ENCODE peak calls at places on chromosome 1, in eight cellular contexts. One of them, this sample, is unnamed.

GRCh38 chr1:28313710-28314510 is 14.9 kb upstream of the MED18 start:
- DNase-seq in right lobe of liver: peak
- DNase-seq in HCT116: peak
- DNase-seq in A549: peak
- DNase-seq in testis: no peak
- DNase-seq in lower leg skin: no peak
- DNase-seq in IMR-90: peak
- DNase-seq in body of pancreas: peak
- DNase-seq in this sample: peak

GRCh38 chr1:176693697-176694329 is 230.8 kb downstream of the PAPPA2 start:
- DNase-seq in IMR-90: peak
- DNase-seq in body of pancreas: no peak
- DNase-seq in lower leg skin: no peak
- DNase-seq in HCT116: no peak
- DNase-seq in testis: no peak
- DNase-seq in right lobe of liver: no peak
- DNase-seq in A549: no peak
- DNase-seq in this sample: no peak

GRCh38 chr1:12708956-12709555 is 6.9 kb upstream of the AADACL3 start:
- DNase-seq in testis: no peak
- DNase-seq in right lobe of liver: no peak
- DNase-seq in IMR-90: no peak
- DNase-seq in HCT116: no peak
- DNase-seq in lower leg skin: no peak
- DNase-seq in A549: no peak
- DNase-seq in body of pancreas: no peak
- DNase-seq in this sample: no peak

GRCh38 chr1:200180821-200181220 is 153.3 kb downstream of the NR5A2 start:
- DNase-seq in testis: no peak
- DNase-seq in A549: peak
- DNase-seq in IMR-90: peak
- DNase-seq in lower leg skin: no peak
- DNase-seq in HCT116: peak
- DNase-seq in body of pancreas: peak
- DNase-seq in right lobe of liver: peak
- DNase-seq in this sample: no peak

GRCh38 chr1:26029864-26030481 is 8.4 kb downstream of the EXTL1 start:
- DNase-seq in right lobe of liver: no peak
- DNase-seq in A549: no peak
- DNase-seq in HCT116: no peak
- DNase-seq in testis: no peak
- DNase-seq in body of pancreas: no peak
- DNase-seq in IMR-90: no peak
- DNase-seq in lower leg skin: no peak
- DNase-seq in this sample: peak

GRCh38 chr1:30908446-30908885 is at the start of gene SDC3:
- DNase-seq in A549: no peak
- DNase-seq in testis: no peak
- DNase-seq in HCT116: no peak
- DNase-seq in body of pancreas: no peak
- DNase-seq in IMR-90: no peak
- DNase-seq in lower leg skin: no peak
- DNase-seq in right lobe of liver: peak
- DNase-seq in this sample: peak

GRCh38 chr1:180365039-180365438 is 135.0 kb downstream of the LHX4 start:
- DNase-seq in HCT116: no peak
- DNase-seq in IMR-90: no peak
- DNase-seq in lower leg skin: no peak
- DNase-seq in testis: no peak
- DNase-seq in right lobe of liver: no peak
- DNase-seq in body of pancreas: no peak
- DNase-seq in A549: no peak
- DNase-seq in this sample: peak

GRCh38 chr1:180918519-180918918 is 5.8 kb downstream of the KIAA1614 start:
- DNase-seq in right lobe of liver: no peak
- DNase-seq in A549: no peak
- DNase-seq in IMR-90: no peak
- DNase-seq in lower leg skin: no peak
- DNase-seq in testis: no peak
- DNase-seq in HCT116: no peak
- DNase-seq in body of pancreas: no peak
- DNase-seq in this sample: no peak

GRCh38 chr1:203722925-203723324 is 42.1 kb upstream of the LAX1 start:
- DNase-seq in right lobe of liver: no peak
- DNase-seq in HCT116: no peak
- DNase-seq in IMR-90: no peak
- DNase-seq in lower leg skin: no peak
- DNase-seq in testis: no peak
- DNase-seq in A549: no peak
- DNase-seq in body of pancreas: no peak
- DNase-seq in this sample: no peak

GRCh38 chr1:233168384-233168783 is 127.1 kb downstream of the PCNX2 start:
- DNase-seq in HCT116: no peak
- DNase-seq in lower leg skin: no peak
- DNase-seq in right lobe of liver: no peak
- DNase-seq in testis: no peak
- DNase-seq in IMR-90: peak
- DNase-seq in body of pancreas: no peak
- DNase-seq in A549: peak
- DNase-seq in this sample: no peak

GRCh38 chr1:110393286-110393685 is 2.5 kb upstream of the SLC16A4 start:
- DNase-seq in right lobe of liver: no peak
- DNase-seq in IMR-90: no peak
- DNase-seq in HCT116: no peak
- DNase-seq in testis: no peak
- DNase-seq in A549: no peak
- DNase-seq in body of pancreas: no peak
- DNase-seq in lower leg skin: no peak
- DNase-seq in this sample: no peak

GRCh38 chr1:50830621-50831020 is 129.4 kb downstream of the FAF1 start:
- DNase-seq in HCT116: no peak
- DNase-seq in A549: no peak
- DNase-seq in IMR-90: peak
- DNase-seq in lower leg skin: no peak
- DNase-seq in body of pancreas: no peak
- DNase-seq in right lobe of liver: no peak
- DNase-seq in testis: no peak
- DNase-seq in this sample: no peak

GRCh38 chr1:231202125-231202633 is 38.8 kb upstream of the GNPAT start:
- DNase-seq in IMR-90: no peak
- DNase-seq in testis: no peak
- DNase-seq in right lobe of liver: no peak
- DNase-seq in A549: no peak
- DNase-seq in body of pancreas: no peak
- DNase-seq in lower leg skin: no peak
- DNase-seq in HCT116: no peak
- DNase-seq in this sample: no peak

GRCh38 chr1:89808429-89809117 is 12.3 kb upstream of the LRRC8D start:
- DNase-seq in right lobe of liver: no peak
- DNase-seq in lower leg skin: no peak
- DNase-seq in body of pancreas: no peak
- DNase-seq in A549: no peak
- DNase-seq in testis: no peak
- DNase-seq in IMR-90: peak
- DNase-seq in HCT116: no peak
- DNase-seq in this sample: no peak

GRCh38 chr1:218371927-218372672 is 27.0 kb downstream of the TGFB2 start:
- DNase-seq in IMR-90: peak
- DNase-seq in lower leg skin: no peak
- DNase-seq in body of pancreas: no peak
- DNase-seq in HCT116: no peak
- DNase-seq in A549: no peak
- DNase-seq in right lobe of liver: no peak
- DNase-seq in testis: peak
- DNase-seq in this sample: no peak

GRCh38 chr1:44571712-44572571 is 102.3 kb downstream of the TMEM53 start:
- DNase-seq in HCT116: no peak
- DNase-seq in lower leg skin: no peak
- DNase-seq in testis: no peak
- DNase-seq in A549: peak
- DNase-seq in body of pancreas: peak
- DNase-seq in IMR-90: no peak
- DNase-seq in right lobe of liver: no peak
- DNase-seq in this sample: peak

GRCh38 chr1:66351474-66351873 is 182.5 kb upstream of the SGIP1 start:
- DNase-seq in IMR-90: peak
- DNase-seq in body of pancreas: no peak
- DNase-seq in A549: no peak
- DNase-seq in HCT116: no peak
- DNase-seq in right lobe of liver: no peak
- DNase-seq in lower leg skin: no peak
- DNase-seq in testis: no peak
- DNase-seq in this sample: no peak

GRCh38 chr1:54835131-54835898 is 34.2 kb upstream of the TTC22 start:
- DNase-seq in testis: no peak
- DNase-seq in A549: no peak
- DNase-seq in right lobe of liver: peak
- DNase-seq in HCT116: no peak
- DNase-seq in lower leg skin: no peak
- DNase-seq in body of pancreas: no peak
- DNase-seq in IMR-90: no peak
- DNase-seq in this sample: no peak

GRCh38 chr1:170670751-170671628 is 7.1 kb downstream of the PRRX1 start:
- DNase-seq in HCT116: no peak
- DNase-seq in body of pancreas: peak
- DNase-seq in IMR-90: peak
- DNase-seq in testis: peak
- DNase-seq in lower leg skin: no peak
- DNase-seq in right lobe of liver: no peak
- DNase-seq in A549: no peak
- DNase-seq in this sample: peak

GRCh38 chr1:2255420-2256369 is 27.6 kb downstream of the SKI start:
- DNase-seq in HCT116: peak
- DNase-seq in IMR-90: peak
- DNase-seq in A549: no peak
- DNase-seq in body of pancreas: no peak
- DNase-seq in testis: no peak
- DNase-seq in right lobe of liver: no peak
- DNase-seq in lower leg skin: no peak
- DNase-seq in this sample: peak

GRCh38 chr1:244406337-244406736 is 45.4 kb downstream of the ADSS2 start:
- DNase-seq in HCT116: no peak
- DNase-seq in IMR-90: no peak
- DNase-seq in A549: no peak
- DNase-seq in body of pancreas: no peak
- DNase-seq in right lobe of liver: no peak
- DNase-seq in lower leg skin: no peak
- DNase-seq in testis: no peak
- DNase-seq in this sample: no peak

DNA sequence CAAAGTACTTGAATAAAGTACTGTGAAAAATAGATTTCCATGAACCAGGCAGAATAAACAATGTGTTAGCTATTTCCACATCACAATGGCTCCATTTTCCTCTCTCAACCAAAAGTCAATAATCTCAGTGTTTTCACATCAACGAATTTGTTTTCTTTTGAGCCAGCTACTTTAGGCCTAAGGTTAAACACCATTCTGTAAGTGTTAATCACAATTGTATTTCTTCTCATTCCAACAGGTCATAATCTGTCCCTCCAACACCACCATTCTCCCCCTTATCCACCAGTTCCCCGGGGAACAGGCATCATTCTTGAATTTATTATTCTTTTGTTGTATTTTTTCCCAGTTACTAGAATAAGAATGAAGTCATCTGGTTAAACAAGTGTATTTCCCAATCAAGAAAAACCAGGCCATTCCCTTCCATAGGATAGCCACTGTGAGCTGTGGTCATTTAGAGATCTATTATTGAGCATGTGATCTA is 66.2 kb upstream of the PALMD start:
- DNase-seq in right lobe of liver: no peak
- DNase-seq in HCT116: no peak
- DNase-seq in body of pancreas: no peak
- DNase-seq in lower leg skin: no peak
- DNase-seq in A549: no peak
- DNase-seq in IMR-90: no peak
- DNase-seq in testis: no peak
- DNase-seq in this sample: no peak
- TF ChIP-seq POLR2A in right lobe of liver: no peak
- TF ChIP-seq POLR2A in HCT116: no peak
- TF ChIP-seq POLR2A in body of pancreas: no peak
- TF ChIP-seq POLR2A in lower leg skin: no peak
- TF ChIP-seq POLR2A in A549: no peak
- TF ChIP-seq POLR2A in IMR-90: no peak
- TF ChIP-seq POLR2A in testis: no peak
- TF ChIP-seq POLR2A in this sample: no peak

DNA sequence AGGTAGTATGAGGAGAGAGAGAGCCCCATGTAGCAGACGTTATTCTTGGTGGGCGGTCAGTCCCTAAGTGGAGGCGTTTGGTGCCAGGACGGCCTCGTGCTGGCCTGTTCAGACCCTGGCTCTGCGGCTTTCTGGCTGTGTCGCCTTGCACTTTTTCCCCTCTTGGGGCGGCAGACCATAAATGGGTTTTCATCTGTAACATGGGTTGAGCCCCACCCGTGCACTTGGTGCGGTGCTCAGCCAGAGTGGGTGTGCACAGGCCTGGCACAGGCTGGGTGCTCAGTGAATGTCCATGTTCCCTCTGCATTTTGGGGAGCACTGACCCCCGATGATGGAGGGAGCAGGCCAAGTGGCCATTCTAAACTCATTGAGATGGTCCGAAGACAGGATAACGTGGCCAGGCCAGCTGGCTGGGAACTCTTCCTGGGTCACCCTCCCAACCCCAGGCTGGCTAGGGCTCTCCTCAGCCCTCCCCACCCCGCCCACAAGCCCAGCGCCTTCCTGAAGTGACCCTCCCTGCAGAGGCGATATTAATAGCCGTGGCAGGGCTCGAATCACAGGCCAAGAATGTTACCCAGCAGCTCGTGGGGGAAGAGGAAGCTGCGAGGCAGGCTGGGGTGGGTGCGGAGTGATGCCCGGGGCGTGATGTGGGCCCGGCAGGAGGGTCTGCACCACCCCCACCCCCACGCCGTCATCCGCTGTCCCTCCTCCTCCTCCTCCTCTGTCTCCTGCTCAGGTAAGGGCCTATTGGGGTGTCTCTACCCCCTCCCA is 78.5 kb downstream of the ARHGEF10L start:
- DNase-seq in body of pancreas: no peak
- DNase-seq in IMR-90: peak
- DNase-seq in right lobe of liver: no peak
- DNase-seq in lower leg skin: peak
- DNase-seq in HCT116: no peak
- DNase-seq in testis: peak
- DNase-seq in A549: no peak
- DNase-seq in this sample: no peak
- TF ChIP-seq POLR2A in body of pancreas: no peak
- TF ChIP-seq POLR2A in IMR-90: no peak
- TF ChIP-seq POLR2A in right lobe of liver: peak
- TF ChIP-seq POLR2A in lower leg skin: no peak
- TF ChIP-seq POLR2A in HCT116: no peak
- TF ChIP-seq POLR2A in testis: no peak
- TF ChIP-seq POLR2A in A549: no peak
- TF ChIP-seq POLR2A in this sample: no peak

GRCh38 chr1:84620720-84621313 is 46.6 kb upstream of the CTBS start:
- DNase-seq in right lobe of liver: peak
- DNase-seq in lower leg skin: peak
- DNase-seq in A549: peak
- DNase-seq in testis: peak
- DNase-seq in body of pancreas: peak
- DNase-seq in IMR-90: peak
- DNase-seq in HCT116: peak
- DNase-seq in this sample: peak
- TF ChIP-seq POLR2A in right lobe of liver: no peak
- TF ChIP-seq POLR2A in lower leg skin: no peak
- TF ChIP-seq POLR2A in A549: peak
- TF ChIP-seq POLR2A in testis: no peak
- TF ChIP-seq POLR2A in body of pancreas: peak
- TF ChIP-seq POLR2A in IMR-90: no peak
- TF ChIP-seq POLR2A in HCT116: no peak
- TF ChIP-seq POLR2A in this sample: no peak

GRCh38 chr1:94247146-94248094 is 10.0 kb upstream of the ARHGAP29 start:
- DNase-seq in right lobe of liver: peak
- DNase-seq in lower leg skin: no peak
- DNase-seq in HCT116: peak
- DNase-seq in testis: peak
- DNase-seq in IMR-90: peak
- DNase-seq in A549: peak
- DNase-seq in body of pancreas: peak
- DNase-seq in this sample: peak
- TF ChIP-seq POLR2A in right lobe of liver: peak
- TF ChIP-seq POLR2A in lower leg skin: no peak
- TF ChIP-seq POLR2A in HCT116: peak
- TF ChIP-seq POLR2A in testis: no peak
- TF ChIP-seq POLR2A in IMR-90: no peak
- TF ChIP-seq POLR2A in A549: no peak
- TF ChIP-seq POLR2A in body of pancreas: peak
- TF ChIP-seq POLR2A in this sample: no peak